ENCODE peak calls at places on chromosomes 4 and X, in four cellular contexts. R is K562, K is GM12891, Q is upper lobe of left lung. Y is an unnamed sample.

GRCh38 chr4:162506253-162506652 is 342.5 kb upstream of the FSTL5 start:
- DNase-seq in K (no peak), R (no peak), Q (no peak), Y (no peak)

GRCh38 chr4:83232087-83232486 is 52.5 kb downstream of the COQ2 start:
- DNase-seq in R (no peak), K (no peak), Q (no peak), Y (no peak)

GRCh38 chr4:184695178-184695896 is 38.6 kb downstream of the CENPU start:
- DNase-seq in Q (no peak), R (no peak), K (no peak), Y (no peak)

GRCh38 chrX:101037231-101037630 is 14.7 kb downstream of the TRMT2B start:
- DNase-seq in Q (no peak), K (no peak), R (no peak), Y (no peak)

GRCh38 chrX:40406330-40406859 is 174.4 kb upstream of the ATP6AP2 start:
- DNase-seq in K (no peak), Q (no peak), R (no peak), Y (no peak)

GRCh38 chr4:20839957-20840356 is 139.7 kb downstream of the PACRGL start:
- DNase-seq in Q (no peak), K (no peak), R (no peak), Y (no peak)

GRCh38 chr4:177116161-177116560 is 193.5 kb upstream of the NEIL3 start:
- DNase-seq in K (no peak), Q (no peak), R (no peak), Y (no peak)

GRCh38 chrX:111867236-111867635 is 8.7 kb upstream of the TRPC5OS start:
- DNase-seq in R (no peak), Q (no peak), K (no peak), Y (no peak)

GRCh38 chr4:6773106-6773505 is 9.4 kb upstream of the KIAA0232 start:
- DNase-seq in R (no peak), Q (peak), K (no peak), Y (no peak)

GRCh38 chr4:169050308-169050707 is 40.3 kb upstream of the CBR4 start:
- DNase-seq in K (no peak), Q (no peak), R (no peak), Y (no peak)

GRCh38 chr4:94759767-94760211 is 2.0 kb downstream of the BMPR1B start:
- DNase-seq in R (no peak), K (no peak), Q (no peak), Y (no peak)

GRCh38 chrX:97021680-97022079 is 138.0 kb downstream of the RPA4 start:
- DNase-seq in K (no peak), R (no peak), Q (no peak), Y (no peak)

GRCh38 chrX:145751943-145752342 is 65.7 kb upstream of the SLITRK2 start:
- DNase-seq in R (no peak), Q (no peak), K (no peak), Y (no peak)

GRCh38 chrX:42472727-42473126 is 305.2 kb downstream of the PPP1R2C start:
- DNase-seq in K (no peak), Q (no peak), R (no peak), Y (no peak)

GRCh38 chr4:8695237-8696219 is 103.0 kb downstream of the CPZ start:
- DNase-seq in R (no peak), K (no peak), Q (peak), Y (no peak)

GRCh38 chr4:139419388-139419914 is 34.5 kb upstream of the RAB33B start:
- DNase-seq in Q (no peak), R (no peak), K (no peak), Y (peak)

GRCh38 chrX:118666521-118666920 is 60.9 kb upstream of the IL13RA1 start:
- DNase-seq in R (no peak), K (no peak), Q (no peak), Y (no peak)

GRCh38 chrX:86171366-86171765 is 23.1 kb downstream of the DACH2 start:
- DNase-seq in Q (no peak), K (no peak), R (no peak), Y (no peak)

GRCh38 chr4:108900018-108900417 is 137.2 kb upstream of the ETNPPL start:
- DNase-seq in R (no peak), K (no peak), Q (no peak), Y (no peak)

GRCh38 chrX:10884246-10884645 is 226.9 kb upstream of the HCCS start:
- DNase-seq in R (no peak), Q (no peak), K (no peak), Y (no peak)

GRCh38 chrX:53262918-53263394 is 18.4 kb downstream of the IQSEC2 start:
- DNase-seq in R (peak), Q (no peak), K (no peak), Y (no peak)

GRCh38 chr4:19806865-19807264 is 444.8 kb upstream of the SLIT2 start:
- DNase-seq in Q (no peak), R (no peak), K (no peak), Y (no peak)

GRCh38 chrX:129726307-129727111 is 12.3 kb upstream of the XPNPEP2 start:
- DNase-seq in K (no peak), R (peak), Q (no peak), Y (no peak)

GRCh38 chr4:103443324-103443723 is 245.2 kb upstream of the CENPE start:
- DNase-seq in K (no peak), R (no peak), Q (no peak), Y (no peak)

GRCh38 chr4:17770845-17771244 is 10.6 kb downstream of the FAM184B start:
- DNase-seq in K (no peak), R (no peak), Q (no peak), Y (no peak)

GRCh38 chrX:34562006-34562405 is 95.1 kb downstream of the TMEM47 start:
- DNase-seq in K (no peak), R (no peak), Q (no peak), Y (no peak)

GRCh38 chr4:17336524-17336941 is 175.4 kb downstream of the QDPR start:
- DNase-seq in K (no peak), R (no peak), Q (peak), Y (no peak)

GRCh38 chr4:113446019-113446418 is 315.5 kb downstream of the CAMK2D start:
- DNase-seq in K (no peak), R (no peak), Q (no peak), Y (no peak)

GRCh38 chr4:106062452-106062875 is 167.2 kb downstream of the NPNT start:
- DNase-seq in K (no peak), Q (no peak), R (peak), Y (peak)

GRCh38 chrX:153722704-153723350 is 1.4 kb downstream of the BCAP31 start:
- DNase-seq in Q (no peak), K (no peak), R (no peak), Y (no peak)

GRCh38 chrX:153723351-153724251 is 586 bp downstream of the BCAP31 start:
- DNase-seq in Q (peak), R (peak), K (peak), Y (no peak)

GRCh38 chrX:153725832-153726285 is 1.2 kb downstream of the ABCD1 start:
- DNase-seq in R (no peak), K (no peak), Q (peak), Y (no peak)

GRCh38 chrX:153725039-153725831 is 579 bp downstream of the ABCD1 start:
- DNase-seq in Q (peak), R (no peak), K (no peak), Y (no peak)

GRCh38 chrX:153724252-153725038 is at the start of the genes ABCD1 and BCAP31:
- DNase-seq in R (peak), K (peak), Q (peak), Y (no peak)
- TF ChIP-seq POLR2AphosphoS5 in R (peak), K (no peak), Q (peak), Y (peak)

GRCh38 chrX:46912673-46913491 is 661 bp downstream of the JADE3 start:
- DNase-seq in K (peak), Q (peak), R (peak), Y (no peak)

GRCh38 chrX:46910415-46910814 is 1.8 kb upstream of the JADE3 start:
- DNase-seq in K (no peak), R (no peak), Q (no peak), Y (no peak)

GRCh38 chrX:46916273-46916672 is 4.1 kb downstream of the JADE3 start:
- DNase-seq in Q (no peak), K (no peak), R (no peak), Y (no peak)

GRCh38 chrX:46913710-46914109 is 1.5 kb downstream of the JADE3 start:
- DNase-seq in R (no peak), K (no peak), Q (no peak), Y (no peak)

GRCh38 chrX:46912098-46912672 is at the start of gene JADE3:
- DNase-seq in K (peak), Q (peak), R (peak), Y (no peak)
- TF ChIP-seq POLR2AphosphoS5 in K (no peak), Q (no peak), R (no peak), Y (no peak)

GRCh38 chr4:52861879-52862604 is at the start of gene RASL11B:
- DNase-seq in K (peak), Q (peak), R (peak), Y (no peak)
- TF ChIP-seq POLR2AphosphoS5 in K (no peak), Q (no peak), R (peak), Y (peak)

GRCh38 chr4:118363166-118363565 is 10.4 kb upstream of the PRSS12 start:
- DNase-seq in Q (no peak), K (no peak), R (no peak), Y (no peak)
- TF ChIP-seq POLR2AphosphoS5 in Q (no peak), K (no peak), R (no peak), Y (no peak)

GRCh38 chr4:3746701-3747581 is 19.2 kb upstream of the ADRA2C start:
- DNase-seq in R (no peak), Q (no peak), K (no peak), Y (no peak)
- TF ChIP-seq POLR2AphosphoS5 in R (no peak), Q (no peak), K (no peak), Y (no peak)

DNA sequence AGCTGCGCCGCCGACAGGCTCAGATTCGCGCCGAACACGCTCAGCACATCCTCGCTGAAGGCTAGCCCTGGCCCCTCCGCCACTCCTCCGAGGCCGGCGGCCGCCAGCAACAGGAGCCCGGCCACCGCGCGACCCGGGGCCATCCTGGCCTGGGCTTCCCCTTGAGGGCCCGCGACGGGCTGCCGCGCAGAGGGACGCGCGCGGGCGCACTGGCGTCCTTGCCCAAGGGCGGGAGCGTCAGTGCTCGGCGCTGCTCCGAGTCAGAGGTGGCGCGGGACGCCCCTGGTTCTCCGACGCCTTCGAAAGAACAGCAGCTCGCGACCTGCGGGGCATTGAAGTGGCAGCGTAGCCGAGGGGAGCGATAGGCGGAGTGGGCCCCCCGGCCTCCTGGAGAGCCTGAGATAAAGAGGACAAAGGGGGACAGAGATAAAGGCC is 745 bp downstream of the SLC39A8 start:
- DNase-seq in Q (peak), K (peak), R (peak), Y (no peak)
- TF ChIP-seq POLR2AphosphoS5 in Q (no peak), K (no peak), R (no peak), Y (peak)